ENCODE peak calls at places on chromosomes 1 and 21, in nine cellular contexts. X, C, V, U, J, W, Q, L and Y are unnamed samples.

GRCh38 chr1:93620841-93621210 is 60.8 kb downstream of the BCAR3 start:
- DNase-seq in L (no peak), Q (no peak), W (peak), J (no peak), U (no peak), C (peak), V (no peak), X (no peak), Y (no peak)

GRCh38 chr1:158604968-158605367 is at the start of gene OR10Z1:
- DNase-seq in J (no peak), V (no peak), X (no peak), U (no peak), W (no peak), Q (no peak), C (no peak), L (no peak), Y (no peak)

GRCh38 chr1:154469844-154470417 is 32.1 kb upstream of the TDRD10 start:
- DNase-seq in J (no peak), W (no peak), V (no peak), C (no peak), U (no peak), L (no peak), Q (no peak), X (no peak), Y (no peak)

GRCh38 chr1:216815239-216815955 is 92.2 kb upstream of the ESRRG start:
- DNase-seq in V (peak), L (no peak), X (no peak), Q (peak), U (no peak), J (no peak), C (no peak), W (peak), Y (peak)

GRCh38 chr1:17440827-17441168 is 1.3 kb upstream of the RCC2 start:
- DNase-seq in L (no peak), Q (no peak), J (no peak), C (no peak), U (no peak), V (no peak), X (no peak), W (no peak), Y (no peak)

GRCh38 chr1:37884145-37884544 is 24.8 kb upstream of the MTF1 start:
- DNase-seq in L (no peak), V (no peak), J (no peak), W (no peak), Q (no peak), X (no peak), C (no peak), U (no peak), Y (no peak)

GRCh38 chr1:180003026-180003695 is 48.6 kb downstream of the CEP350 start:
- DNase-seq in J (no peak), U (no peak), C (no peak), V (no peak), X (no peak), W (peak), Q (no peak), L (no peak), Y (no peak)

GRCh38 chr21:16082038-16082816 is 352.4 kb downstream of the USP25 start:
- DNase-seq in V (peak), W (peak), C (no peak), L (no peak), J (peak), U (no peak), Q (peak), X (no peak), Y (no peak)

GRCh38 chr1:99675292-99675691 is 29.4 kb downstream of the PALMD start:
- DNase-seq in C (no peak), X (no peak), V (no peak), L (no peak), U (no peak), W (no peak), J (no peak), Q (no peak), Y (no peak)

GRCh38 chr1:26472901-26473845 is 933 bp downstream of the HMGN2 start:
- DNase-seq in W (peak), C (peak), V (peak), J (peak), L (peak), U (peak), X (peak), Q (peak), Y (peak)

GRCh38 chr1:247440001-247440620 is 17.8 kb downstream of the OR2B11 start:
- DNase-seq in U (no peak), X (no peak), W (no peak), L (no peak), Q (no peak), C (peak), V (no peak), J (no peak), Y (no peak)

GRCh38 chr1:33383974-33384767 is 46.7 kb downstream of the PHC2 start:
- DNase-seq in Q (peak), C (peak), X (no peak), L (no peak), V (no peak), W (peak), J (no peak), U (peak), Y (no peak)

GRCh38 chr1:59892836-59893811 is 33.4 kb downstream of the CYP2J2 start:
- DNase-seq in U (no peak), L (no peak), C (no peak), J (no peak), V (no peak), Q (no peak), X (no peak), W (no peak), Y (no peak)

GRCh38 chr1:31218705-31219104 is 21.0 kb downstream of the NKAIN1 start:
- DNase-seq in J (no peak), W (no peak), Q (no peak), C (peak), X (no peak), L (peak), V (no peak), U (no peak), Y (peak)

GRCh38 chr1:112325504-112325903 is 70.5 kb upstream of the CTTNBP2NL start:
- DNase-seq in L (no peak), U (no peak), V (no peak), Q (no peak), J (no peak), X (no peak), W (no peak), C (peak), Y (peak)

GRCh38 chr1:209008586-209008985 is 574.9 kb upstream of the CAMK1G start:
- DNase-seq in X (no peak), V (no peak), J (no peak), U (no peak), Q (no peak), C (no peak), W (no peak), L (no peak), Y (no peak)

GRCh38 chr1:114352797-114353196 is 158.2 kb downstream of the TRIM33 start:
- DNase-seq in X (no peak), Q (peak), U (no peak), L (no peak), V (no peak), W (no peak), J (no peak), C (no peak), Y (peak)